ENCODE peak calls at places on chromosome 12, in five cellular contexts. V is GM12878, O is HepG2, L is SK-N-SH, J is K562. M is an unnamed sample.

GRCh38 chr12:123513805-123514204 is 19.7 kb downstream of the RILPL1 start:
- DNase-seq in O (no peak), J (no peak), L (no peak), V (no peak), M (no peak)

GRCh38 chr12:5043589-5044419 is at the start of gene KCNA5:
- DNase-seq in J (no peak), O (no peak), V (no peak), L (peak; percentile 19), M (no peak)

GRCh38 chr12:107356266-107356936 is 263.1 kb upstream of the CRY1 start:
- DNase-seq in L (no peak), O (peak; percentile 31), J (no peak), V (no peak), M (no peak)

GRCh38 chr12:75553398-75553797 is 42.0 kb upstream of the KRR1 start:
- DNase-seq in L (no peak), V (no peak), O (no peak), J (no peak), M (peak; percentile 37)

GRCh38 chr12:116144384-116144783 is 133.1 kb downstream of the MED13L start:
- DNase-seq in J (no peak), V (no peak), L (no peak), O (no peak), M (no peak)

GRCh38 chr12:102567031-102567985 is 86.9 kb upstream of the IGF1 start:
- DNase-seq in L (peak; percentile 1), O (no peak), J (no peak), V (no peak), M (no peak)

GRCh38 chr12:127393896-127394295 is 873.1 kb upstream of the TMEM132C start:
- DNase-seq in J (no peak), L (no peak), O (no peak), V (no peak), M (no peak)

GRCh38 chr12:52278931-52279682 is 4.7 kb downstream of the KRT86 start:
- DNase-seq in O (peak; percentile 21), V (no peak), L (peak; percentile 92), J (peak; percentile 84), M (peak; percentile 46)

GRCh38 chr12:108302471-108303311 is 36.4 kb downstream of the CMKLR1 start:
- DNase-seq in O (peak; percentile 84), J (no peak), V (no peak), L (peak; percentile 39), M (no peak)

GRCh38 chr12:96225003-96225855 is 31.1 kb downstream of the ELK3 start:
- DNase-seq in L (peak; percentile 43), V (no peak), O (no peak), J (no peak), M (no peak)

GRCh38 chr12:31003861-31004640 is 69.6 kb upstream of the DDX11 start:
- DNase-seq in L (no peak), O (no peak), V (no peak), J (no peak), M (no peak)

GRCh38 chr12:126262829-126263228 is 1197.6 kb downstream of the AACS start:
- DNase-seq in L (no peak), O (no peak), J (no peak), V (no peak), M (no peak)

GRCh38 chr12:68538722-68539614 is 71.7 kb upstream of the RAP1B start:
- DNase-seq in V (peak; percentile 59), L (no peak), O (no peak), J (peak; percentile 41), M (no peak)

GRCh38 chr12:15439459-15439858 is 117.2 kb downstream of the PTPRO start:
- DNase-seq in J (no peak), V (no peak), O (no peak), L (no peak), M (no peak)

DNA sequence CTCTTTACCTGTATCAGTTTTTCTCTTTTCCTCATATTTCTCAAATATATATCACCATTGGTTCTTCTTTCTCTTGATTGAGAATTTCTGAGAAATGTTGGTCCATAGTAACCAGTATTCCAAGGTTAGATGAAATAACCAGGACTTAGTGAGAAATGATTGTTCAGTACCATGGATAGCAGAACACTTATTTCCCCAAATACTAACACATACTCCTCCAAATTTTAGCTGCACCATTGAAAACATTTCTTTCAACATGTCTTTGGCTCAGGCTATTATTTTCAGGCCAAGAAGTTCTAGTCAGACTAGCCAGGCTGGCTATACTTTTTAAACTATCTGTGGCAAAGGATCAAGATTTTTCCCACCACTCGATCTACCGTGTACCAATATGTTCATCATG is 113.3 kb downstream of the PTPRO start:
- DNase-seq in O (no peak), J (no peak), V (no peak), L (no peak), M (no peak)
- H3K27ac ChIP-seq in O (no peak overlapping the region), J (no peak overlapping the region), V (no peak overlapping the region), L (no peak overlapping the region), M (no peak overlapping the region)

GRCh38 chr12:56348776-56349175 is 10.1 kb downstream of the IL23A start:
- DNase-seq in O (no peak), J (no peak), V (no peak), L (no peak), M (no peak)
- TF ChIP-seq GABPA in O (no peak), J (no peak), V (no peak), L (no peak), M (no peak)

GRCh38 chr12:79690606-79691298 is at the start of gene PAWR:
- DNase-seq in O (peak; percentile 71), L (peak; percentile 67), J (no peak), V (no peak), M (no peak)
- TF ChIP-seq CTCF in O (peak; percentile 82), L (no peak), J (no peak), V (peak; percentile 31), M (no peak)

GRCh38 chr12:72288911-72289310 is 16.7 kb downstream of the TRHDE start:
- DNase-seq in O (no peak), J (no peak), V (no peak), L (no peak), M (no peak)

GRCh38 chr12:72286526-72286925 is 14.4 kb downstream of the TRHDE start:
- DNase-seq in V (no peak), O (no peak), L (no peak), J (no peak), M (no peak)

GRCh38 chr12:72285861-72286260 is 13.7 kb downstream of the TRHDE start:
- DNase-seq in J (no peak), O (no peak), V (no peak), L (no peak), M (no peak)

GRCh38 chr12:72288436-72288835 is 16.3 kb downstream of the TRHDE start:
- DNase-seq in V (no peak), O (no peak), L (no peak), J (no peak), M (no peak)

GRCh38 chr12:72289633-72290032 is 17.5 kb downstream of the TRHDE start:
- DNase-seq in V (no peak), J (no peak), L (no peak), O (no peak), M (no peak)
- H3K27ac ChIP-seq in V (no peak overlapping the region), J (no peak overlapping the region), L (no peak overlapping the region), O (no peak overlapping the region), M (no peak overlapping the region)

M was measured in HL-60.